ENCODE peak calls at places on chromosomes 6 and 20, in seven cellular contexts. One of them, this sample, is unnamed.

GRCh38 chr20:35511814-35512420 is 17.5 kb downstream of the C20orf173 start:
- DNase-seq in GM12891: no peak
- DNase-seq in C1 segment of cervical spinal cord: no peak
- DNase-seq in stimulated activated CD4-positive, alpha-beta T cell treated with anti-CD3 and anti-CD28 coated beads, Interleukin-4, amount 100 ng/mL, for 4 hours: no peak
- DNase-seq in NCI-H1694: no peak
- DNase-seq in choroid plexus epithelial cell: peak; percentile 80
- DNase-seq in NCI-H1092 treated with DMSO at 0.1 percent for 48 hours: no peak
- DNase-seq in this sample: peak; percentile 5

GRCh38 chr6:166333172-166333995 is 9.0 kb downstream of the SFT2D1 start:
- DNase-seq in NCI-H1092 treated with DMSO at 0.1 percent for 48 hours: no peak
- DNase-seq in C1 segment of cervical spinal cord: no peak
- DNase-seq in NCI-H1694: no peak
- DNase-seq in choroid plexus epithelial cell: no peak
- DNase-seq in stimulated activated CD4-positive, alpha-beta T cell treated with anti-CD3 and anti-CD28 coated beads, Interleukin-4, amount 100 ng/mL, for 4 hours: no peak
- DNase-seq in GM12891: peak; percentile 35
- DNase-seq in this sample: no peak

GRCh38 chr6:89011436-89011835 is 48.0 kb upstream of the RNGTT start:
- DNase-seq in GM12891: no peak
- DNase-seq in NCI-H1694: no peak
- DNase-seq in NCI-H1092 treated with DMSO at 0.1 percent for 48 hours: no peak
- DNase-seq in stimulated activated CD4-positive, alpha-beta T cell treated with anti-CD3 and anti-CD28 coated beads, Interleukin-4, amount 100 ng/mL, for 4 hours: no peak
- DNase-seq in choroid plexus epithelial cell: no peak
- DNase-seq in C1 segment of cervical spinal cord: no peak
- DNase-seq in this sample: no peak

GRCh38 chr20:36887779-36888133 is 11.8 kb downstream of the TLDC2 start:
- DNase-seq in choroid plexus epithelial cell: no peak
- DNase-seq in stimulated activated CD4-positive, alpha-beta T cell treated with anti-CD3 and anti-CD28 coated beads, Interleukin-4, amount 100 ng/mL, for 4 hours: no peak
- DNase-seq in NCI-H1092 treated with DMSO at 0.1 percent for 48 hours: no peak
- DNase-seq in GM12891: no peak
- DNase-seq in C1 segment of cervical spinal cord: no peak
- DNase-seq in NCI-H1694: no peak
- DNase-seq in this sample: no peak

GRCh38 chr20:2839732-2840137 is 720 bp downstream of the PCED1A start:
- DNase-seq in stimulated activated CD4-positive, alpha-beta T cell treated with anti-CD3 and anti-CD28 coated beads, Interleukin-4, amount 100 ng/mL, for 4 hours: no peak
- DNase-seq in GM12891: no peak
- DNase-seq in C1 segment of cervical spinal cord: no peak
- DNase-seq in choroid plexus epithelial cell: no peak
- DNase-seq in NCI-H1694: no peak
- DNase-seq in NCI-H1092 treated with DMSO at 0.1 percent for 48 hours: no peak
- DNase-seq in this sample: no peak

GRCh38 chr6:29200767-29201662 is 30.3 kb downstream of the OR2J2 start:
- DNase-seq in C1 segment of cervical spinal cord: no peak
- DNase-seq in choroid plexus epithelial cell: no peak
- DNase-seq in GM12891: no peak
- DNase-seq in NCI-H1092 treated with DMSO at 0.1 percent for 48 hours: no peak
- DNase-seq in stimulated activated CD4-positive, alpha-beta T cell treated with anti-CD3 and anti-CD28 coated beads, Interleukin-4, amount 100 ng/mL, for 4 hours: no peak
- DNase-seq in NCI-H1694: no peak
- DNase-seq in this sample: no peak

GRCh38 chr6:166761801-166762200 is 134.8 kb upstream of the RPS6KA2 start:
- DNase-seq in C1 segment of cervical spinal cord: no peak
- DNase-seq in NCI-H1694: no peak
- DNase-seq in NCI-H1092 treated with DMSO at 0.1 percent for 48 hours: no peak
- DNase-seq in choroid plexus epithelial cell: no peak
- DNase-seq in stimulated activated CD4-positive, alpha-beta T cell treated with anti-CD3 and anti-CD28 coated beads, Interleukin-4, amount 100 ng/mL, for 4 hours: no peak
- DNase-seq in GM12891: no peak
- DNase-seq in this sample: no peak

GRCh38 chr6:5520796-5521195 is 259.5 kb downstream of the FARS2 start:
- DNase-seq in choroid plexus epithelial cell: no peak
- DNase-seq in NCI-H1694: no peak
- DNase-seq in C1 segment of cervical spinal cord: no peak
- DNase-seq in GM12891: no peak
- DNase-seq in stimulated activated CD4-positive, alpha-beta T cell treated with anti-CD3 and anti-CD28 coated beads, Interleukin-4, amount 100 ng/mL, for 4 hours: no peak
- DNase-seq in NCI-H1092 treated with DMSO at 0.1 percent for 48 hours: no peak
- DNase-seq in this sample: no peak

GRCh38 chr6:165871571-165871970 is 208.5 kb upstream of the PDE10A start:
- DNase-seq in NCI-H1694: no peak
- DNase-seq in choroid plexus epithelial cell: no peak
- DNase-seq in GM12891: no peak
- DNase-seq in NCI-H1092 treated with DMSO at 0.1 percent for 48 hours: no peak
- DNase-seq in C1 segment of cervical spinal cord: no peak
- DNase-seq in stimulated activated CD4-positive, alpha-beta T cell treated with anti-CD3 and anti-CD28 coated beads, Interleukin-4, amount 100 ng/mL, for 4 hours: no peak
- DNase-seq in this sample: no peak

GRCh38 chr6:21593927-21594421 is 423 bp downstream of the SOX4 start:
- DNase-seq in NCI-H1694: no peak
- DNase-seq in NCI-H1092 treated with DMSO at 0.1 percent for 48 hours: peak; percentile 61
- DNase-seq in GM12891: no peak
- DNase-seq in C1 segment of cervical spinal cord: no peak
- DNase-seq in choroid plexus epithelial cell: peak; percentile 86
- DNase-seq in stimulated activated CD4-positive, alpha-beta T cell treated with anti-CD3 and anti-CD28 coated beads, Interleukin-4, amount 100 ng/mL, for 4 hours: no peak
- DNase-seq in this sample: no peak

GRCh38 chr6:33848498-33848897 is 44.7 kb upstream of the MLN start:
- DNase-seq in choroid plexus epithelial cell: no peak
- DNase-seq in NCI-H1092 treated with DMSO at 0.1 percent for 48 hours: no peak
- DNase-seq in GM12891: no peak
- DNase-seq in C1 segment of cervical spinal cord: no peak
- DNase-seq in stimulated activated CD4-positive, alpha-beta T cell treated with anti-CD3 and anti-CD28 coated beads, Interleukin-4, amount 100 ng/mL, for 4 hours: no peak
- DNase-seq in NCI-H1694: peak; percentile 67
- DNase-seq in this sample: no peak

GRCh38 chr6:7041511-7042026 is 66.2 kb upstream of the RREB1 start:
- DNase-seq in NCI-H1092 treated with DMSO at 0.1 percent for 48 hours: no peak
- DNase-seq in stimulated activated CD4-positive, alpha-beta T cell treated with anti-CD3 and anti-CD28 coated beads, Interleukin-4, amount 100 ng/mL, for 4 hours: no peak
- DNase-seq in C1 segment of cervical spinal cord: no peak
- DNase-seq in choroid plexus epithelial cell: peak; percentile 40
- DNase-seq in NCI-H1694: no peak
- DNase-seq in GM12891: no peak
- DNase-seq in this sample: no peak

GRCh38 chr6:27545271-27546046 is 72.6 kb upstream of the ZNF184 start:
- DNase-seq in NCI-H1694: no peak
- DNase-seq in GM12891: no peak
- DNase-seq in stimulated activated CD4-positive, alpha-beta T cell treated with anti-CD3 and anti-CD28 coated beads, Interleukin-4, amount 100 ng/mL, for 4 hours: no peak
- DNase-seq in choroid plexus epithelial cell: peak; percentile 79
- DNase-seq in NCI-H1092 treated with DMSO at 0.1 percent for 48 hours: no peak
- DNase-seq in C1 segment of cervical spinal cord: no peak
- DNase-seq in this sample: no peak

GRCh38 chr20:1467355-1468116 is 887 bp upstream of the NSFL1C start:
- DNase-seq in choroid plexus epithelial cell: no peak
- DNase-seq in stimulated activated CD4-positive, alpha-beta T cell treated with anti-CD3 and anti-CD28 coated beads, Interleukin-4, amount 100 ng/mL, for 4 hours: no peak
- DNase-seq in GM12891: no peak
- DNase-seq in C1 segment of cervical spinal cord: no peak
- DNase-seq in NCI-H1694: no peak
- DNase-seq in NCI-H1092 treated with DMSO at 0.1 percent for 48 hours: no peak
- DNase-seq in this sample: no peak

GRCh38 chr20:50163570-50164317 is 10.2 kb upstream of the PEDS1 start:
- DNase-seq in choroid plexus epithelial cell: peak; percentile 29
- DNase-seq in GM12891: no peak
- DNase-seq in NCI-H1092 treated with DMSO at 0.1 percent for 48 hours: no peak
- DNase-seq in stimulated activated CD4-positive, alpha-beta T cell treated with anti-CD3 and anti-CD28 coated beads, Interleukin-4, amount 100 ng/mL, for 4 hours: no peak
- DNase-seq in C1 segment of cervical spinal cord: no peak
- DNase-seq in NCI-H1694: no peak
- DNase-seq in this sample: no peak

GRCh38 chr6:31898200-31899011 is 908 bp upstream of the EHMT2 start:
- DNase-seq in choroid plexus epithelial cell: peak; percentile 57
- DNase-seq in GM12891: no peak
- DNase-seq in stimulated activated CD4-positive, alpha-beta T cell treated with anti-CD3 and anti-CD28 coated beads, Interleukin-4, amount 100 ng/mL, for 4 hours: peak; percentile 19
- DNase-seq in NCI-H1092 treated with DMSO at 0.1 percent for 48 hours: peak; percentile 53
- DNase-seq in NCI-H1694: peak; percentile 11
- DNase-seq in C1 segment of cervical spinal cord: no peak
- DNase-seq in this sample: no peak

GRCh38 chr6:157270916-157271315 is 52.4 kb downstream of the TMEM242 start:
- DNase-seq in NCI-H1092 treated with DMSO at 0.1 percent for 48 hours: no peak
- DNase-seq in choroid plexus epithelial cell: no peak
- DNase-seq in GM12891: no peak
- DNase-seq in C1 segment of cervical spinal cord: no peak
- DNase-seq in NCI-H1694: no peak
- DNase-seq in stimulated activated CD4-positive, alpha-beta T cell treated with anti-CD3 and anti-CD28 coated beads, Interleukin-4, amount 100 ng/mL, for 4 hours: no peak
- DNase-seq in this sample: no peak

This sample was measured in anterior cingulate cortex.